ENCODE peak calls at places on chromosome 6, in seven cellular contexts. One of them, this sample, is unnamed.

GRCh38 chr6:52317841-52318581 is 33.5 kb upstream of the MCM3 start:
- DNase-seq in H1: no peak
- DNase-seq in neuronal stem cell: no peak
- DNase-seq in IMR-90: peak; percentile 61
- DNase-seq in trophoblast cell: peak; percentile 25
- DNase-seq in H9: no peak
- DNase-seq in mesendoderm: peak; percentile 42
- DNase-seq in this sample: peak; percentile 71

GRCh38 chr6:13563009-13563408 is 11.4 kb upstream of the SIRT5 start:
- DNase-seq in H1: no peak
- DNase-seq in neuronal stem cell: no peak
- DNase-seq in IMR-90: no peak
- DNase-seq in trophoblast cell: no peak
- DNase-seq in H9: no peak
- DNase-seq in mesendoderm: no peak
- DNase-seq in this sample: no peak

GRCh38 chr6:87483929-87484328 is 11.2 kb downstream of the SLC35A1 start:
- DNase-seq in H1: peak; percentile 92
- DNase-seq in neuronal stem cell: peak; percentile 11
- DNase-seq in IMR-90: peak; percentile 43
- DNase-seq in trophoblast cell: peak; percentile 85
- DNase-seq in H9: peak; percentile 89
- DNase-seq in mesendoderm: peak; percentile 94
- DNase-seq in this sample: peak; percentile 71

GRCh38 chr6:122845916-122846632 is 57.0 kb downstream of the SMPDL3A start:
- DNase-seq in H1: no peak
- DNase-seq in neuronal stem cell: no peak
- DNase-seq in IMR-90: peak; percentile 48
- DNase-seq in trophoblast cell: no peak
- DNase-seq in H9: no peak
- DNase-seq in mesendoderm: no peak
- DNase-seq in this sample: peak; percentile 18

GRCh38 chr6:12111271-12111670 is 99.2 kb downstream of the HIVEP1 start:
- DNase-seq in H1: no peak
- DNase-seq in neuronal stem cell: no peak
- DNase-seq in IMR-90: peak; percentile 8
- DNase-seq in trophoblast cell: no peak
- DNase-seq in H9: no peak
- DNase-seq in mesendoderm: no peak
- DNase-seq in this sample: peak; percentile 11

GRCh38 chr6:154428892-154429291 is 72.3 kb upstream of the IPCEF1 start:
- DNase-seq in H1: no peak
- DNase-seq in neuronal stem cell: no peak
- DNase-seq in IMR-90: peak; percentile 68
- DNase-seq in trophoblast cell: no peak
- DNase-seq in H9: no peak
- DNase-seq in mesendoderm: no peak
- DNase-seq in this sample: no peak

GRCh38 chr6:169997187-169997929 is 245.9 kb downstream of the ERMARD start:
- DNase-seq in H1: no peak
- DNase-seq in neuronal stem cell: no peak
- DNase-seq in IMR-90: no peak
- DNase-seq in trophoblast cell: no peak
- DNase-seq in H9: peak; percentile 10
- DNase-seq in mesendoderm: no peak
- DNase-seq in this sample: no peak

GRCh38 chr6:110255356-110255755 is 75.1 kb downstream of the CDC40 start:
- DNase-seq in H1: peak; percentile 77
- DNase-seq in neuronal stem cell: peak; percentile 41
- DNase-seq in IMR-90: peak; percentile 37
- DNase-seq in trophoblast cell: no peak
- DNase-seq in H9: peak; percentile 70
- DNase-seq in mesendoderm: peak; percentile 67
- DNase-seq in this sample: peak; percentile 34

GRCh38 chr6:47478233-47479155 is 905 bp downstream of the CD2AP start:
- DNase-seq in H1: peak; percentile 77
- DNase-seq in neuronal stem cell: no peak
- DNase-seq in IMR-90: peak; percentile 30
- DNase-seq in trophoblast cell: no peak
- DNase-seq in H9: no peak
- DNase-seq in mesendoderm: peak; percentile 73
- DNase-seq in this sample: peak; percentile 50

GRCh38 chr6:157099912-157100593 is 223.3 kb downstream of the TMEM242 start:
- DNase-seq in H1: no peak
- DNase-seq in neuronal stem cell: no peak
- DNase-seq in IMR-90: no peak
- DNase-seq in trophoblast cell: no peak
- DNase-seq in H9: no peak
- DNase-seq in mesendoderm: no peak
- DNase-seq in this sample: no peak

GRCh38 chr6:16822529-16822928 is 61.3 kb upstream of the ATXN1 start:
- DNase-seq in H1: no peak
- DNase-seq in neuronal stem cell: no peak
- DNase-seq in IMR-90: no peak
- DNase-seq in trophoblast cell: no peak
- DNase-seq in H9: no peak
- DNase-seq in mesendoderm: no peak
- DNase-seq in this sample: no peak

GRCh38 chr6:169932491-169932890 is 181.1 kb downstream of the ERMARD start:
- DNase-seq in H1: no peak
- DNase-seq in neuronal stem cell: no peak
- DNase-seq in IMR-90: no peak
- DNase-seq in trophoblast cell: no peak
- DNase-seq in H9: no peak
- DNase-seq in mesendoderm: no peak
- DNase-seq in this sample: no peak

GRCh38 chr6:80771941-80772340 is 665.5 kb downstream of the BCKDHB start:
- DNase-seq in H1: peak; percentile 46
- DNase-seq in neuronal stem cell: peak; percentile 49
- DNase-seq in IMR-90: peak; percentile 50
- DNase-seq in trophoblast cell: no peak
- DNase-seq in H9: peak; percentile 31
- DNase-seq in mesendoderm: peak; percentile 68
- DNase-seq in this sample: peak; percentile 48

GRCh38 chr6:158560787-158561246 is 926 bp downstream of the TMEM181 start:
- DNase-seq in H1: no peak
- DNase-seq in neuronal stem cell: no peak
- DNase-seq in IMR-90: no peak
- DNase-seq in trophoblast cell: peak; percentile 4
- DNase-seq in H9: no peak
- DNase-seq in mesendoderm: no peak
- DNase-seq in this sample: peak; percentile 50

GRCh38 chr6:15921243-15921642 is 207.6 kb upstream of the MYLIP start:
- DNase-seq in H1: no peak
- DNase-seq in neuronal stem cell: no peak
- DNase-seq in IMR-90: no peak
- DNase-seq in trophoblast cell: no peak
- DNase-seq in H9: no peak
- DNase-seq in mesendoderm: no peak
- DNase-seq in this sample: peak; percentile 58

GRCh38 chr6:7267521-7268091 is 45.4 kb downstream of the SSR1 start:
- DNase-seq in H1: no peak
- DNase-seq in neuronal stem cell: no peak
- DNase-seq in IMR-90: peak; percentile 94
- DNase-seq in trophoblast cell: no peak
- DNase-seq in H9: no peak
- DNase-seq in mesendoderm: no peak
- DNase-seq in this sample: peak; percentile 89

GRCh38 chr6:16386056-16386455 is 147.7 kb downstream of the GMPR start:
- DNase-seq in H1: no peak
- DNase-seq in neuronal stem cell: no peak
- DNase-seq in IMR-90: no peak
- DNase-seq in trophoblast cell: no peak
- DNase-seq in H9: no peak
- DNase-seq in mesendoderm: no peak
- DNase-seq in this sample: no peak

GRCh38 chr6:106177786-106178185 is 91.7 kb downstream of the PRDM1 start:
- DNase-seq in H1: no peak
- DNase-seq in neuronal stem cell: no peak
- DNase-seq in IMR-90: no peak
- DNase-seq in trophoblast cell: no peak
- DNase-seq in H9: no peak
- DNase-seq in mesendoderm: no peak
- DNase-seq in this sample: no peak

GRCh38 chr6:11144393-11144829 is 32.9 kb upstream of the ERVFRD-1 start:
- DNase-seq in H1: peak; percentile 82
- DNase-seq in neuronal stem cell: peak; percentile 58
- DNase-seq in IMR-90: peak; percentile 72
- DNase-seq in trophoblast cell: peak; percentile 51
- DNase-seq in H9: peak; percentile 77
- DNase-seq in mesendoderm: peak; percentile 81
- DNase-seq in this sample: peak; percentile 77

GRCh38 chr6:16334671-16335070 is 96.3 kb downstream of the GMPR start:
- DNase-seq in H1: no peak
- DNase-seq in neuronal stem cell: no peak
- DNase-seq in IMR-90: peak; percentile 94
- DNase-seq in trophoblast cell: peak; percentile 86
- DNase-seq in H9: no peak
- DNase-seq in mesendoderm: peak; percentile 29
- DNase-seq in this sample: peak; percentile 95

GRCh38 chr6:13494137-13494536 is 6.7 kb upstream of the GFOD1 start:
- DNase-seq in H1: no peak
- DNase-seq in neuronal stem cell: no peak
- DNase-seq in IMR-90: no peak
- DNase-seq in trophoblast cell: no peak
- DNase-seq in H9: no peak
- DNase-seq in mesendoderm: no peak
- DNase-seq in this sample: peak; percentile 28

DNA sequence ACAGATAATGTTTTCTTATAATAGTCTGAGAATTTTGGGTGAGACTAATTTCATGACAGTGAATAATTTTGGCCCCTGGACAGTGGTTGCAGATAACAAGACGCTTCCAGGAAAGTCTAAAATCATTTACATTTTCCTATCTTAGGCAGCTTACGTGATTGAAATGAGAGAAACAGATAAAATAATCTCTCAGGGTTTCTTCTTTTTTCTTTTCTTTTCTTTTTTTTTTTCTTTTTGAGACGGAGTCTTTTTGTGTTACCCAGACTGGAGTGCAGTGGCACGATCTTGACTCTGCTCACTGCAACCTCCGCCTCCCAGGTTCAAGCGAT is 4.2 kb upstream of the SERPINB1 start:
- DNase-seq in H1: no peak
- DNase-seq in neuronal stem cell: no peak
- DNase-seq in IMR-90: no peak
- DNase-seq in trophoblast cell: no peak
- DNase-seq in H9: no peak
- DNase-seq in mesendoderm: no peak
- DNase-seq in this sample: no peak
- H3K4me2 ChIP-seq in H1: no peak overlapping the region
- H3K4me2 ChIP-seq in neuronal stem cell: no peak overlapping the region
- H3K4me2 ChIP-seq in IMR-90: no peak overlapping the region
- H3K4me2 ChIP-seq in trophoblast cell: no peak overlapping the region
- H3K4me2 ChIP-seq in H9: no peak overlapping the region
- H3K4me2 ChIP-seq in mesendoderm: no peak overlapping the region
- H3K4me2 ChIP-seq in this sample: no peak overlapping the region

DNA sequence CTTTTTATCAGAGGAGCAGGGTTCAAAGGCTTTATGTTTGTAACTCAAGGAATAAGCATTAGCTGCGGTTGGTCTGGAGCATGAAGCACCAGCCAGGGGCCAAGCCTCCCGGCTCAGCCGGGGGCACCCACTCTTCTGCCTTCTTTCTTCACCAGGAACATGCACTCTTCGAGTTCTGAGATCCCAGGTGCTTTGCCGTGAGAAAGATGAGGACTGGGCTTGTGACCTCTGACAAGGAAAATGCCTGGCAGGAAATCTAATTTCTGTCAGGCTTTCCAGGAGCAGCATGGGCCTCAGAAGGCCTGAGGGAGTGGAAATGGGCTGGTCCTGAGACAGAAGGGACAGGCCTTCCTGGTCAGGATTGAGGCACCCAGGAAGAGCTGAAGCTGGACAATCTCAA is 217.8 kb upstream of the SOX4 start:
- DNase-seq in H1: no peak
- DNase-seq in neuronal stem cell: no peak
- DNase-seq in IMR-90: no peak
- DNase-seq in trophoblast cell: no peak
- DNase-seq in H9: no peak
- DNase-seq in mesendoderm: no peak
- DNase-seq in this sample: no peak
- H3K18ac ChIP-seq in H1: no peak overlapping the region
- H3K18ac ChIP-seq in neuronal stem cell: peak overlapping the region; percentile 31
- H3K18ac ChIP-seq in IMR-90: no peak overlapping the region
- H3K18ac ChIP-seq in trophoblast cell: peak overlapping the region; percentile 72
- H3K18ac ChIP-seq in H9: no peak overlapping the region
- H3K18ac ChIP-seq in mesendoderm: peak overlapping the region; percentile 52
- H3K18ac ChIP-seq in this sample: no peak overlapping the region

DNA sequence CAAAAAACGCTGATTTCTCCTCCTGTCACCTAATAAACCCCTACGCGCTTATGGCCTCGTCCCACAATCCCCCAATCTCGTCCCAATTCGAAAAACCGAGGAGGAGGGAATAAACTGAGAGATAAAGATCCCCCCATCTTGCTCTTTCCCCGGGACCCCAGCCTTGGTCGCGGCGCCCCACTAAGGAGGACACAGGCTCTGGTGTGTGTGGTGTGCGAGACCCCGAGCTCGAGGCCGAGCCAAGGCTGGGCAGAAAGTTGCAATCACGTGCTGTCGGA is 1.3 kb upstream of the NR2E1 start:
- DNase-seq in H1: no peak
- DNase-seq in neuronal stem cell: no peak
- DNase-seq in IMR-90: no peak
- DNase-seq in trophoblast cell: no peak
- DNase-seq in H9: no peak
- DNase-seq in mesendoderm: no peak
- DNase-seq in this sample: no peak
- H3K4me2 ChIP-seq in H1: peak overlapping the region; percentile 76
- H3K4me2 ChIP-seq in neuronal stem cell: peak overlapping the region; percentile 55
- H3K4me2 ChIP-seq in IMR-90: no peak overlapping the region
- H3K4me2 ChIP-seq in trophoblast cell: peak overlapping the region; percentile 45
- H3K4me2 ChIP-seq in H9: peak overlapping the region; percentile 74
- H3K4me2 ChIP-seq in mesendoderm: peak overlapping the region; percentile 51
- H3K4me2 ChIP-seq in this sample: no peak overlapping the region

DNA sequence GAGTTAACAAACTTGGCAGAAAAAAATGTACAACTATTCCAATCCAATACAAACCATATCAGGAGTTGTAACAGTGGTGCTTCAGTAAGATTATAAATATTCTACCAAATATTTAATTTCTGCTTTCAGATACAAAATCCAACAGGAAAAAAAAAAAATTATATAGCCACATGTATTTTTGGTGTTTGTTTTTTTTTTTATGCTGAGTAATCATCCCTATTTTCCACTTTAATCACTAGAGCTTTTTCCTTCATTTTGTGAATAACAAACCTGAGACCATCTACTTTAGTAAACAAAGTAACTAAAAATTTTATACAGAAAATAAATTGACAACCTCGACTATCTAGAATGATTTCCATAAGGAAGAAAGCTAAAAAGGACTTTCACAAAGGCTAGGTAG is 36.2 kb downstream of the MMS22L start:
- DNase-seq in H1: no peak
- DNase-seq in neuronal stem cell: no peak
- DNase-seq in IMR-90: no peak
- DNase-seq in trophoblast cell: no peak
- DNase-seq in H9: no peak
- DNase-seq in mesendoderm: no peak
- DNase-seq in this sample: no peak
- H3K18ac ChIP-seq in H1: no peak overlapping the region
- H3K18ac ChIP-seq in neuronal stem cell: no peak overlapping the region
- H3K18ac ChIP-seq in IMR-90: no peak overlapping the region
- H3K18ac ChIP-seq in trophoblast cell: no peak overlapping the region
- H3K18ac ChIP-seq in H9: no peak overlapping the region
- H3K18ac ChIP-seq in mesendoderm: no peak overlapping the region
- H3K18ac ChIP-seq in this sample: no peak overlapping the region